ENCODE peak calls at places on chromosomes 2 and 18, in five cellular contexts. J is mesendoderm, L is neuronal stem cell, B is mesenchymal stem cell, G is IMR-90. O is an unnamed sample.

GRCh38 chr2:237700583-237701032 is 73.2 kb downstream of the LRRFIP1 start:
- DNase-seq in J (no peak), L (no peak), B (peak), G (peak), O (no peak)

GRCh38 chr2:196130039-196130825 is 41.1 kb downstream of the STK17B start:
- DNase-seq in J (peak), L (no peak), B (no peak), G (no peak), O (no peak)

GRCh38 chr2:46393352-46393820 is 86.0 kb upstream of the TMEM247 start:
- DNase-seq in J (no peak), L (no peak), B (no peak), G (no peak), O (peak)

GRCh38 chr18:76573325-76574025 is 78.4 kb upstream of the ZNF516 start:
- DNase-seq in J (no peak), L (no peak), B (peak), G (peak), O (no peak)

GRCh38 chr2:161416294-161416632 is at the start of gene TBR1:
- DNase-seq in J (no peak), L (peak), B (peak), G (no peak), O (no peak)

GRCh38 chr2:113133696-113134558 is 6.5 kb downstream of the IL1RN start:
- DNase-seq in J (peak), L (no peak), B (no peak), G (no peak), O (no peak)

GRCh38 chr2:230012242-230012884 is 56.4 kb downstream of the SLC16A14 start:
- DNase-seq in J (no peak), L (no peak), B (peak), G (peak), O (no peak)

GRCh38 chr2:85796549-85797262 is 42.9 kb downstream of the ATOH8 start:
- DNase-seq in J (no peak), L (peak), B (peak), G (no peak), O (no peak)

GRCh38 chr2:200025717-200026116 is 70.3 kb downstream of the MAIP1 start:
- DNase-seq in J (no peak), L (no peak), B (no peak), G (peak), O (no peak)

GRCh38 chr2:8680931-8681760 is 710 bp upstream of the ID2 start:
- DNase-seq in J (peak), L (peak), B (peak), G (peak), O (peak)

GRCh38 chr2:70516596-70516995 is 37.0 kb downstream of the TGFA start:
- DNase-seq in J (no peak), L (no peak), B (no peak), G (no peak), O (no peak)

GRCh38 chr18:5057348-5058012 is 139.6 kb downstream of the AKAIN1 start:
- DNase-seq in J (peak), L (peak), B (peak), G (peak), O (peak)

GRCh38 chr18:72672364-72673151 is 128.4 kb upstream of the CBLN2 start:
- DNase-seq in J (peak), L (peak), B (peak), G (peak), O (no peak)

GRCh38 chr2:217756375-217757107 is 246.3 kb downstream of the TNS1 start:
- DNase-seq in J (peak), L (peak), B (peak), G (peak), O (peak)

GRCh38 chr18:58866261-58867232 is 1.9 kb downstream of the ZNF532 start:
- DNase-seq in J (no peak), L (no peak), B (no peak), G (no peak), O (no peak)

GRCh38 chr2:218867900-218868299 is 8.3 kb downstream of the WNT6 start:
- DNase-seq in J (no peak), L (no peak), B (no peak), G (no peak), O (no peak)

GRCh38 chr2:106789185-106789584 is 96.8 kb downstream of the ST6GAL2 start:
- DNase-seq in J (peak), L (no peak), B (no peak), G (no peak), O (no peak)

GRCh38 chr2:96105152-96105915 is 11.0 kb downstream of the ADRA2B start:
- DNase-seq in J (no peak), L (no peak), B (no peak), G (no peak), O (no peak)

GRCh38 chr2:85712261-85712660 is 18.1 kb downstream of the GNLY start:
- DNase-seq in J (no peak), L (no peak), B (no peak), G (no peak), O (no peak)

GRCh38 chr2:37982147-37982582 is 57.1 kb downstream of the RMDN2 start:
- DNase-seq in J (peak), L (peak), B (peak), G (peak), O (peak)

GRCh38 chr2:121478996-121479735 is 51.5 kb upstream of the RNU4ATAC start:
- DNase-seq in J (peak), L (no peak), B (no peak), G (peak), O (no peak)
- H2BK15ac ChIP-seq in J (no peak), L (no peak), B (no peak), G (no peak), O (no peak)

GRCh38 chr18:11501352-11501751 is 108.0 kb upstream of the SLC35G4 start:
- DNase-seq in J (no peak), L (no peak), B (no peak), G (peak), O (no peak)
- H2AK5ac ChIP-seq in J (no peak), L (no peak), B (peak), G (peak), O (no peak)

DNA sequence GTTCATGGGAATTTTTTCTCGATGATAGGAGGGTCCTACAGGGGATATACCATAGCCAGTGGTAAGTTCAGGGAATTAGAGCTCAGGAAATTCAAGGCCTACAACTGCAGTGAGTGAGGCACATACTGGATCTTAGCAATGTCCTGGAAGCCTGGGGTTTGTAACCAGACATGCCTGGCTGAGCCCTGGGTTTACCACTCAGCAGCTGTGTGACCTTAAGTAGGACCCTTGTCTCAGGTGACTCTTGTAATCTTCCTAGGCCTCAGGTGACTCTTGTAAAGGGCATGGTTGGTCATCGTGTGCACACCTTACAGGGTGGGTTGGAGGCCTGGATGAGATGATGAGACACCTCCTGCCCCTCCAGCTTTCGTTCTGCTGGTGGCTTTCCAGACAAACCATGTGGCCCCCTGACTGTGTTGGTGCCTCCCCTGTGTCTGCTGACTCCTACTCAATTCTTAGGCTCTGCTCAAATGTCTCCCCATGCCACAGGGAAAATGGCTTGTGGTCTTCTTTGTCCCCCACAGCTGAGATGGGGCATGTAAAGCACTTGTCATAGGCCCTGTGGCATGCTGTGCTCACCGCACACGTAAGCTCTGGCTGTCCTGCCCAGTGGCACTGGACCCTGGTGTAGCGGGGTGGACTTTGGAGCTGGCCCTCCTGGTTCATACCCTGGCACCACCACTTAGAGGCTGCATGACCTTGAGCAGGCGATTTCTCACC is 94.1 kb downstream of the FHOD3 start:
- DNase-seq in J (no peak), L (no peak), B (no peak), G (no peak), O (no peak)
- H3K18ac ChIP-seq in J (no peak), L (no peak), B (no peak), G (no peak), O (no peak)

GRCh38 chr2:144759746-144760145 is 239.8 kb upstream of the ZEB2 start:
- DNase-seq in J (peak), L (no peak), B (no peak), G (no peak), O (no peak)
- H2BK15ac ChIP-seq in J (no peak), L (no peak), B (no peak), G (no peak), O (no peak)

GRCh38 chr2:42562474-42563144 is 5.8 kb upstream of the MTA3 start:
- DNase-seq in J (peak), L (no peak), B (no peak), G (no peak), O (no peak)
- H2AK5ac ChIP-seq in J (no peak), L (no peak), B (no peak), G (no peak), O (no peak)

GRCh38 chr2:131105156-131105949 is at the start of gene PLEKHB2:
- DNase-seq in J (peak), L (peak), B (peak), G (peak), O (peak)

GRCh38 chr2:131104487-131105155 is 515 bp upstream of the PLEKHB2 start:
- DNase-seq in J (peak), L (no peak), B (peak), G (peak), O (no peak)

GRCh38 chr2:131105950-131106801 is 1.0 kb downstream of the PLEKHB2 start:
- DNase-seq in J (peak), L (no peak), B (peak), G (peak), O (no peak)
- H3K18ac ChIP-seq in J (no peak), L (no peak), B (peak), G (no peak), O (no peak)

GRCh38 chr2:60442608-60443007 is 110.8 kb downstream of the BCL11A start:
- DNase-seq in J (no peak), L (no peak), B (no peak), G (no peak), O (no peak)
- H2BK15ac ChIP-seq in J (no peak), L (no peak), B (no peak), G (no peak), O (no peak)

O was measured in H9.